ENCODE peak calls at places on chromosomes 5 and 9, in ten cellular contexts. B is right lobe of liver; H is PC-3; M is aorta; D is A549; K is CD4-positive, CD25-positive, alpha-beta regulatory T cell; Q is right cardiac atrium; O is heart left ventricle; A is cardiac muscle cell; T is transverse colon. P is an unnamed sample. For H3K4me1, the result is how much of the 10 kb centered on the place peaks cover.

GRCh38 chr5:159441441-159441840 is 111.2 kb upstream of the IL12B start:
- DNase-seq in H (peak), A (peak), O (peak), T (no peak), D (peak), Q (no peak), K (no peak), B (no peak), M (no peak), P (no peak)

GRCh38 chr5:67510204-67510603 is 313.6 kb upstream of the CD180 start:
- DNase-seq in B (no peak), T (no peak), Q (no peak), K (peak), O (no peak), M (no peak), A (no peak), H (peak), D (no peak), P (no peak)

GRCh38 chr5:156120777-156121176 is 206.2 kb upstream of the SGCD start:
- DNase-seq in B (no peak), M (no peak), Q (no peak), K (no peak), A (no peak), T (no peak), D (no peak), O (no peak), H (no peak), P (no peak)

GRCh38 chr9:25733336-25733982 is 55.2 kb upstream of the TUSC1 start:
- DNase-seq in H (no peak), K (no peak), T (no peak), M (no peak), O (no peak), Q (no peak), A (no peak), D (no peak), B (no peak), P (no peak)

GRCh38 chr5:127997131-127997775 is 86.3 kb upstream of the SLC12A2 start:
- DNase-seq in B (no peak), Q (no peak), M (no peak), D (no peak), O (no peak), A (no peak), T (no peak), K (no peak), H (no peak), P (no peak)

GRCh38 chr5:173823721-173824567 is 64.2 kb upstream of the CPEB4 start:
- DNase-seq in Q (no peak), H (peak), D (peak), K (no peak), O (no peak), B (peak), M (no peak), A (no peak), T (peak), P (peak)

GRCh38 chr5:61416010-61416409 is 84.0 kb downstream of the ZSWIM6 start:
- DNase-seq in D (no peak), H (peak), M (no peak), T (no peak), Q (no peak), O (no peak), B (no peak), A (no peak), K (no peak), P (no peak)

GRCh38 chr9:130042406-130042930 is 521 bp downstream of the FNBP1 start:
- DNase-seq in B (peak), O (peak), H (no peak), M (peak), T (peak), D (peak), A (peak), Q (peak), K (no peak), P (no peak)

GRCh38 chr5:178509491-178510057 is 80.6 kb downstream of the COL23A1 start:
- DNase-seq in Q (no peak), T (no peak), H (no peak), D (no peak), B (no peak), M (no peak), K (no peak), A (no peak), O (no peak), P (no peak)

GRCh38 chr5:150918613-150919012 is 13.8 kb upstream of the ZNF300 start:
- DNase-seq in H (no peak), A (no peak), Q (no peak), M (no peak), K (no peak), D (no peak), O (no peak), B (no peak), T (no peak), P (no peak)

GRCh38 chr5:107826311-107827000 is 155.7 kb upstream of the EFNA5 start:
- DNase-seq in H (no peak), O (no peak), D (no peak), M (no peak), K (no peak), Q (no peak), A (no peak), T (no peak), B (no peak), P (no peak)

GRCh38 chr5:107831612-107832395 is 161.1 kb upstream of the EFNA5 start:
- DNase-seq in K (no peak), H (no peak), D (no peak), B (no peak), A (no peak), T (no peak), M (no peak), Q (no peak), O (no peak), P (no peak)

GRCh38 chr5:107832746-107833145 is 162.0 kb upstream of the EFNA5 start:
- DNase-seq in T (no peak), Q (no peak), A (no peak), H (no peak), D (no peak), B (no peak), M (no peak), O (no peak), K (no peak), P (no peak)

DNA sequence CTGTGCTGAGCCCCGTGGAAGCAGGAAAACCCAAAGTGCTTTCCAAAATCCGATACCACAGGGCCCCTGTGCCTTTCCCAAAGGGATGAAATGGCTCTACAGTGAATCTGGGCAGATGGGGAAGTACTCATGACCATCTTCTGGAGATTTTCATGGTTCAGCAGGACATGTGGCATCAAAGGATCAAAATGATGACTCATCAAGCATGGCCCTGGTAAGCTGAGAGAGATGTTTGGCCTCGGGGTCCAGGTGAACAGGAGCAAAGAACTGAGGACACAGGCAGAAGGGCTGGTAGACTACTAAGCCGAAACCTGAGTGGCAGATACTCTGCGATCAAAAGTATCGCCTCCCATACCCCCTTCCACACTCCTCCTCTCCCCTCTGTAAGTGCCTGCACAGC is 160.0 kb upstream of the EFNA5 start:
- DNase-seq in H (no peak), K (no peak), M (no peak), O (no peak), B (no peak), D (no peak), T (no peak), Q (no peak), A (no peak), P (no peak)
- H3K4me1 ChIP-seq in H (under half), K (under half), M (under half), O (under half), B (under half), D (under half), T (under half), Q (under half), A (under half), P (under half)

GRCh38 chr5:77772729-77773128 is 3.4 kb downstream of the TBCA start:
- DNase-seq in T (no peak), Q (no peak), K (no peak), D (no peak), A (no peak), B (no peak), H (no peak), M (no peak), O (no peak), P (no peak)
- H3K4me1 ChIP-seq in T (under half), Q (under half), K (half or more), D (under half), A (under half), B (under half), H (under half), M (under half), O (half or more), P (under half)

DNA sequence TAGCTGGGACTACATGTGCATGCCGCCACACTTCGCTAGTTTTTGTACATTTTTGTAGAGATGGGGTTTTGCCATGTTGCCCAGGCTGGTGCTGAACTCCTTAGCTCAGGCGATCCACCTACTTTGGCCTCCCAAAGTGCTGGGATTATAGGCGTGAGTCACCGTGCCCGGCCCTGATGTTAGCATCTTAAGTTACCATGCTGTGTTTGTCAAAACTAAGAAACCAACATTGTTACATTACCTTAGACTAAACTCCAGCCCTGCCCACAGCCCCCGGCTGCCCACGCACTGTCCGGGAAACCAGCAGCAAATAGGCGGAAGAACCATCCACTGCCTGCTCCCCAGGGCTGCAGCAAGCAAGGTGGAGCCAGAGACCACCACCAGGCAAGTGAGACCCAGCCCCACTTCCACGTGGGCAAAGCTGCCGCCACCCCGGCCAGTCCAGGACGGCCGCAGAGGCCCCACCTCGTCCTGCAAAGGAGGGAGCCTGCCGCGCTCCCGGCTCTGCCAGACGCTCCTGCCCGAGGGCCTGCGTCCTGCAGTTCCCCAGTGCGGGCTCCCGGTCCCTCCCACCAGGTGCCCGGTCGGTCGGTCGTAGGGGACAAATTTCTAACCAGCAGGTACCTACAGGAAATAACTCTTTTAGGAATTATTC is 35.7 kb upstream of the TXN start:
- DNase-seq in A (no peak), K (no peak), B (no peak), Q (no peak), M (no peak), O (no peak), T (no peak), H (peak), D (no peak), P (no peak)
- H3K4me1 ChIP-seq in A (under half), K (under half), B (under half), Q (under half), M (under half), O (under half), T (under half), H (under half), D (under half), P (under half)

GRCh38 chr5:103101079-103101732 is 18.7 kb downstream of the GIN1 start:
- DNase-seq in Q (no peak), H (no peak), K (no peak), B (no peak), D (no peak), T (no peak), A (no peak), O (no peak), M (no peak), P (no peak)
- H3K4me1 ChIP-seq in Q (under half), H (under half), K (under half), B (under half), D (under half), T (under half), A (under half), O (under half), M (under half), P (under half)

DNA sequence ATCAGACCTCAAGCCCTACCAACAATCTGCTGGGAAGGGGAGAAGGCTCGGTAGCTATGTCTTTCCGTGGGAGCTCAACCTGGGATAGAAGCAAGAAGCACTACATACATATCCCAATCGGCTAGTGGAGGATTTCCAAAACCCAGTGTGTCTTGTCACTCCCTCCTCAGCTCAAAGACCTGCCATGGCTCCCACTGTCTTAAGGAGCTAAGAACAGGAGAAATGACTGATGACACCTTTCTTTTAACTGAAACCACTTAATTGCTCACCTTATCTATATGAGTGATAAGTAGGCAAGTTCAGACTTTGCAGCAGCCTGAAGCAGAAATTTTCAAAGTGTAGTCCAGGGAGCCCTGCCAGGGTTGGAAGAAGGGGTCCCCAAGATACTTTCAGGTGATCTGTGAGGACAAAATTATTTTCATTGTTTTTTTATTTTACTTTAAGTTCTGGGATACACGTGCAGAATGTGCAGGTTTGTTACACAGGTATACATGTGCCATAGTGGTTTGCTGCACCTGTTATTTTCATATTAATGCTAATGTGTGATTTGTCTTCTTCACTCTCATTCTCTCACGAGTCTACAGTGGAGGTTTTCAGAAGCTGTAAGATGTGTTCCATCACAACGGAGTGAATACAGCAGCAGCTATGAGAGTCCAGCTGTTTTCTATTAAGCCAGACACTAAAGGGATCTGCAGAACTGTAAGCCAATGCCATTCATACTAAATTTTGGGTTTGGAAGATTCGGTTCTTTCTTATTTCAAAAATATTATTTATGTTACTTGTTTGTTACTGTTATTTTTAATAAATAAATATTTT is 41.4 kb downstream of the PAX5 start:
- DNase-seq in T (no peak), Q (no peak), O (no peak), B (no peak), K (no peak), H (no peak), D (no peak), M (no peak), A (no peak), P (no peak)
- H3K4me1 ChIP-seq in T (under half), Q (under half), O (under half), B (under half), K (under half), H (under half), D (under half), M (under half), A (under half), P (under half)

GRCh38 chr5:124884108-124884507 is 137.7 kb upstream of the ZNF608 start:
- DNase-seq in T (no peak), Q (no peak), O (no peak), A (no peak), B (no peak), D (no peak), K (no peak), H (no peak), M (no peak), P (no peak)
- H3K4me1 ChIP-seq in T (under half), Q (under half), O (under half), A (under half), B (under half), D (under half), K (under half), H (under half), M (under half), P (under half)

DNA sequence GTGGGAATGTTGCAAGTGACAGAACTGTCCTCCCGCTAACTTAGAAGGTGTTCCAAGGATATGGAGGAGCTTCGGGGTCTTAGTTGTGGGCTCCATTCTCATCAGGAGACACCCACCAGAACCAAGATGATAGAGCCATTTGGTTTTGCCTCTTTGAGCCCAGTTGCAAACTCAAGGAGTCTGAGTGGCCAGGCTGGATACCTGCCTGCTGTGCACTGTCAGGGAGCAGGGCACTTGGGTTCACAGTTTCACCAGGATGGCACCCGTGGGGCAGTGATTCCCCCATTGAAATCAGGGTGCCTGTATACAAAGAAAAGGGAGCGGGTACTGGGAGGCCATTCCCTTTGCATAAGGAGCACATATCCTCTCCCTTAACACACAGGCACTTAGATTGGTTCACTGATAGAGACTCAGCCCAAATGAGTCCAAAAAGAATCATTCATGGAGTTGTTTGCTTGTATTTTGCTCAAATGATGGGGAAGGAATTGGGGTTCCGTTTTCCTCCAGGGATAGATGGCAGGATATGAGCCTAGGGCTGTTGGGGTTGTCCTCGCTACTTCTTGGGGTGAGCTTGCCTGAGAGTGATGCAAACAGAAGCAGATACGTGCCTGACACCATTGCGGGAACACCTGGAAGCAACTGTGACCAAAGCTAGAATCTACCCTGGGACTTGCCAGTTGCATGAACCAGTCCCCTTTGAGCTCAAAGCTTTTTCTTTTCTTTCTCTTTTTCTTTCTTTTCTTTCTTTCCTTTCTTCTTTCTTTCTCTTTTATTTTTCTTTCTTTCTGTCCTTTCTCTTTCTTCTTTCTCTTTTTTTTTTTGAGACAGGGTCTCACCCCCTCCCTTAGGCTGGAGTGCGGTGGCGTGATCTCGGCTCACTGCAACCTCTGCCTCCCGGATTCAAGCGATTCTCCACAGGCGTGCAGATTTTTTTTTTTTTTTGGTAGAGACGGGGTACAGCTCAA is 1.3 kb upstream of the PRR7 start:
- DNase-seq in K (peak), D (no peak), O (no peak), M (no peak), Q (no peak), A (no peak), B (no peak), T (no peak), H (no peak), P (no peak)
- H3K4me1 ChIP-seq in K (half or more), D (under half), O (under half), M (under half), Q (under half), A (under half), B (under half), T (under half), H (under half), P (under half)

GRCh38 chr9:86079421-86080111 is 19.8 kb downstream of the GOLM1 start:
- DNase-seq in Q (no peak), O (no peak), B (no peak), K (no peak), A (no peak), D (no peak), H (peak), T (no peak), M (no peak), P (no peak)
- H3K4me1 ChIP-seq in Q (under half), O (under half), B (under half), K (under half), A (under half), D (under half), H (under half), T (under half), M (under half), P (under half)

GRCh38 chr9:71909887-71910601 is 949 bp downstream of the ABHD17B start:
- DNase-seq in Q (peak), T (peak), O (peak), B (peak), K (peak), A (peak), H (peak), M (peak), D (peak), P (no peak)

GRCh38 chr9:71901695-71902094 is 9.3 kb downstream of the ABHD17B start:
- DNase-seq in B (no peak), D (no peak), K (no peak), Q (no peak), M (no peak), A (no peak), O (no peak), T (no peak), H (no peak), P (no peak)

GRCh38 chr9:71904076-71904475 is 6.9 kb downstream of the ABHD17B start:
- DNase-seq in M (no peak), T (no peak), K (no peak), D (no peak), B (no peak), A (no peak), O (no peak), Q (no peak), H (no peak), P (no peak)
- H3K4me1 ChIP-seq in M (under half), T (under half), K (under half), D (under half), B (under half), A (under half), O (under half), Q (under half), H (under half), P (under half)

GRCh38 chr5:140340605-140341004 is 5.8 kb downstream of the HBEGF start:
- DNase-seq in K (no peak), O (no peak), H (peak), M (no peak), D (no peak), Q (no peak), T (no peak), B (no peak), A (no peak), P (no peak)
- H3K4me1 ChIP-seq in K (under half), O (half or more), H (half or more), M (under half), D (under half), Q (under half), T (under half), B (under half), A (under half), P (under half)

P was measured in Panc1.